ENCODE peak calls at places on chromosomes 7 and 10, in nine cellular contexts. F, R, E, Q, I, H, C, V and G are unnamed samples.

GRCh38 chr7:80881361-80881760 is 37.5 kb downstream of the SEMA3C start:
- DNase-seq in I (no peak), E (no peak), R (no peak), F (no peak), V (no peak), C (no peak), Q (no peak), H (no peak), G (no peak)

GRCh38 chr7:152435384-152436278 is at the start of gene KMT2C:
- DNase-seq in V (peak; percentile 68), E (peak; percentile 48), H (no peak), R (peak; percentile 39), C (peak; percentile 40), I (no peak), F (peak; percentile 55), Q (no peak), G (peak; percentile 29)

GRCh38 chr7:127888411-127888810 is 142.8 kb downstream of the LRRC4 start:
- DNase-seq in Q (no peak), E (no peak), R (no peak), V (no peak), F (no peak), C (no peak), I (no peak), H (no peak), G (no peak)

GRCh38 chr7:28083159-28083997 is 97.2 kb downstream of the JAZF1 start:
- DNase-seq in V (no peak), F (peak; percentile 31), I (no peak), E (peak; percentile 72), R (peak; percentile 80), H (peak; percentile 34), Q (peak; percentile 91), C (no peak), G (peak; percentile 58)

GRCh38 chr7:22718911-22719420 is 8.0 kb upstream of the IL6 start:
- DNase-seq in R (no peak), V (no peak), E (no peak), I (no peak), Q (no peak), F (no peak), H (no peak), C (peak; percentile 15), G (no peak)

GRCh38 chr7:48084727-48085432 is 4.2 kb upstream of the UPP1 start:
- DNase-seq in I (peak; percentile 88), C (peak; percentile 98), R (peak; percentile 97), E (peak; percentile 90), V (peak; percentile 94), H (peak; percentile 86), Q (peak; percentile 78), F (peak; percentile 94), G (peak; percentile 69)

GRCh38 chr10:82742478-82742877 is 867.5 kb downstream of the NRG3 start:
- DNase-seq in E (no peak), C (peak; percentile 78), R (peak; percentile 62), H (no peak), Q (no peak), F (peak; percentile 13), V (no peak), I (no peak), G (no peak)

GRCh38 chr7:28804990-28805389 is 153.1 kb downstream of the TRIL start:
- DNase-seq in H (no peak), R (peak; percentile 90), E (no peak), Q (no peak), F (peak; percentile 19), C (peak; percentile 78), V (no peak), I (peak; percentile 56), G (no peak)

GRCh38 chr7:157002819-157003421 is 7.5 kb downstream of the MNX1 start:
- DNase-seq in Q (no peak), F (no peak), H (no peak), R (no peak), E (no peak), C (no peak), V (no peak), I (no peak), G (no peak)

GRCh38 chr7:151756076-151756731 is 120.7 kb downstream of the PRKAG2 start:
- DNase-seq in F (no peak), V (peak; percentile 32), I (no peak), R (peak; percentile 55), H (no peak), C (no peak), E (no peak), Q (peak; percentile 75), G (no peak)

GRCh38 chr10:132548869-132549268 is 11.3 kb downstream of the INPP5A start:
- DNase-seq in F (no peak), R (no peak), H (no peak), C (no peak), Q (no peak), I (no peak), E (no peak), V (no peak), G (no peak)

GRCh38 chr7:6172331-6173295 is 99.8 kb downstream of the CYTH3 start:
- DNase-seq in F (no peak), R (peak; percentile 59), I (no peak), V (no peak), Q (no peak), H (no peak), C (no peak), E (no peak), G (no peak)

GRCh38 chr7:75892634-75893272 is 13.9 kb downstream of the RHBDD2 start:
- DNase-seq in F (no peak), Q (no peak), H (no peak), C (no peak), E (peak; percentile 39), R (peak; percentile 54), V (no peak), I (no peak), G (peak; percentile 51)

GRCh38 chr10:79308969-79309665 is 38.2 kb upstream of the PPIF start:
- DNase-seq in Q (no peak), R (no peak), I (no peak), C (no peak), F (no peak), H (no peak), E (no peak), V (no peak), G (no peak)

GRCh38 chr10:31018977-31019376 is 12.7 kb downstream of the ZNF438 start:
- DNase-seq in F (no peak), Q (no peak), C (no peak), H (no peak), I (no peak), V (no peak), R (no peak), E (no peak), G (no peak)

GRCh38 chr7:138958026-138958956 is 22.9 kb downstream of the KIAA1549 start:
- DNase-seq in I (no peak), F (no peak), V (no peak), E (no peak), C (no peak), Q (no peak), H (no peak), R (no peak), G (no peak)

GRCh38 chr7:138964838-138965436 is 16.3 kb downstream of the KIAA1549 start:
- DNase-seq in I (no peak), Q (no peak), H (no peak), V (no peak), C (no peak), E (no peak), F (no peak), R (no peak), G (no peak)

GRCh38 chr7:138963675-138964074 is 17.5 kb downstream of the KIAA1549 start:
- DNase-seq in I (no peak), E (no peak), Q (no peak), V (no peak), F (no peak), R (no peak), H (no peak), C (no peak), G (no peak)

GRCh38 chr7:138962561-138963270 is 18.5 kb downstream of the KIAA1549 start:
- DNase-seq in R (no peak), C (no peak), I (no peak), H (no peak), F (no peak), V (no peak), Q (peak; percentile 18), E (no peak), G (no peak)

GRCh38 chr7:138961159-138961558 is 20.0 kb downstream of the KIAA1549 start:
- DNase-seq in E (no peak), V (no peak), C (peak; percentile 9), F (peak; percentile 18), Q (no peak), I (no peak), H (no peak), R (no peak), G (no peak)
- H3K4me3 ChIP-seq in E (no peak overlapping the region), V (no peak overlapping the region), C (no peak overlapping the region), F (no peak overlapping the region), Q (no peak overlapping the region), I (no peak overlapping the region), H (no peak overlapping the region), R (no peak overlapping the region), G (no peak overlapping the region)

GRCh38 chr7:50982626-50983025 is 199.9 kb upstream of the GRB10 start:
- DNase-seq in F (peak; percentile 16), C (no peak), V (no peak), Q (no peak), E (no peak), R (no peak), I (no peak), H (no peak), G (no peak)
- TF ChIP-seq CTCF in F (peak; percentile 7), C (peak; percentile 22), V (no peak), Q (no peak), E (no peak), R (no peak), I (no peak), H (no peak), G (no peak)

GRCh38 chr7:42928754-42929153 is 3.2 kb downstream of the PSMA2 start:
- DNase-seq in Q (no peak), R (no peak), V (no peak), I (no peak), E (no peak), C (no peak), F (no peak), H (no peak), G (no peak)

GRCh38 chr7:42931447-42931833 is 534 bp downstream of the PSMA2 start:
- DNase-seq in E (no peak), C (no peak), H (no peak), I (no peak), F (no peak), Q (no peak), R (no peak), V (peak; percentile 53), G (no peak)

GRCh38 chr7:42931834-42932651 is at the start of the genes MRPL32 and PSMA2:
- DNase-seq in V (peak; percentile 97), I (peak; percentile 93), F (peak; percentile 96), E (peak; percentile 97), C (peak; percentile 98), Q (peak; percentile 93), H (peak; percentile 91), R (peak; percentile 96), G (peak; percentile 96)

GRCh38 chr7:42929449-42929848 is 2.5 kb downstream of the PSMA2 start:
- DNase-seq in I (no peak), Q (no peak), R (no peak), F (no peak), E (no peak), V (no peak), H (no peak), C (no peak), G (no peak)

GRCh38 chr7:42930889-42931288 is 1.1 kb downstream of the PSMA2 start:
- DNase-seq in V (no peak), R (no peak), H (no peak), F (no peak), Q (no peak), E (no peak), I (no peak), C (peak; percentile 5), G (no peak)
- H3K4me3 ChIP-seq in V (peak overlapping the region; percentile 97), R (peak overlapping the region; percentile 74), H (peak overlapping the region; percentile 92), F (peak overlapping the region; percentile 85), Q (peak overlapping the region; percentile 92), E (peak overlapping the region; percentile 63), I (peak overlapping the region; percentile 93), C (peak overlapping the region; percentile 96), G (peak overlapping the region; percentile 65)

GRCh38 chr10:71837085-71837827 is 13.8 kb downstream of the PSAP start:
- DNase-seq in R (no peak), F (peak; percentile 56), H (no peak), V (peak; percentile 47), Q (no peak), C (no peak), E (no peak), I (no peak), G (no peak)
- TF ChIP-seq CTCF in R (peak; percentile 10), F (peak; percentile 34), H (no peak), V (peak; percentile 28), Q (no peak), C (peak; percentile 58), E (no peak), I (peak; percentile 48), G (peak; percentile 67)